ENCODE peak calls at places on chromosomes 4 and X, in five cellular contexts. I is T-helper 1 cell, G is Right ventricle myocardium superior, Q is omental fat pad, S is trophoblast cell. J is an unnamed sample.

GRCh38 chrX:107630031-107630689 is 1.9 kb downstream of the PRPS1 start:
- DNase-seq in I (no peak), G (no peak), Q (no peak), S (no peak), J (no peak)

GRCh38 chrX:53055244-53055849 is 6.8 kb downstream of the GPR173 start:
- DNase-seq in I (no peak), G (no peak), Q (no peak), S (no peak), J (no peak)

GRCh38 chr4:110678517-110678916 is 55.6 kb upstream of the PITX2 start:
- DNase-seq in I (no peak), G (no peak), Q (no peak), S (no peak), J (no peak)

GRCh38 chr4:33696586-33696985 is 2547.7 kb downstream of the ARAP2 start:
- DNase-seq in I (no peak), G (no peak), Q (no peak), S (no peak), J (no peak)

GRCh38 chr4:168604496-168605373 is 107.9 kb downstream of the PALLD start:
- DNase-seq in I (no peak), G (no peak), Q (no peak), S (peak), J (no peak)

GRCh38 chrX:8988456-8988855 is 45.5 kb downstream of the FAM9B start:
- DNase-seq in I (no peak), G (peak), Q (no peak), S (peak), J (no peak)

GRCh38 chr4:124429746-124430250 is 282.7 kb downstream of the ANKRD50 start:
- DNase-seq in I (no peak), G (no peak), Q (no peak), S (no peak), J (no peak)

GRCh38 chr4:55435136-55435535 is 39.4 kb downstream of the TMEM165 start:
- DNase-seq in I (no peak), G (no peak), Q (no peak), S (peak), J (peak)

GRCh38 chr4:8768357-8768999 is 103.2 kb downstream of the HMX1 start:
- DNase-seq in I (peak), G (peak), Q (no peak), S (no peak), J (no peak)

GRCh38 chr4:151347891-151348290 is 22.5 kb upstream of the SH3D19 start:
- DNase-seq in I (no peak), G (no peak), Q (no peak), S (no peak), J (no peak)

GRCh38 chrX:19658030-19658429 is 142.7 kb upstream of the MAP3K15 start:
- DNase-seq in I (no peak), G (no peak), Q (no peak), S (no peak), J (no peak)

GRCh38 chrX:13194291-13195103 is 125.4 kb downstream of the ATXN3L start:
- DNase-seq in I (no peak), G (no peak), Q (no peak), S (peak), J (peak)

GRCh38 chrX:103157511-103158316 is 57.2 kb upstream of the BEX4 start:
- DNase-seq in I (no peak), G (no peak), Q (no peak), S (peak), J (peak)

GRCh38 chrX:135931644-135932487 is 38.4 kb downstream of the SAGE1 start:
- DNase-seq in I (no peak), G (no peak), Q (no peak), S (peak), J (peak)

GRCh38 chr4:40842725-40843401 is 93.1 kb downstream of the NSUN7 start:
- DNase-seq in I (no peak), G (no peak), Q (no peak), S (peak), J (no peak)

GRCh38 chr4:98987720-98988119 is 7.8 kb upstream of the METAP1 start:
- DNase-seq in I (no peak), G (no peak), Q (no peak), S (no peak), J (no peak)

GRCh38 chrX:46796574-46797191 is 37.8 kb upstream of the SLC9A7 start:
- DNase-seq in I (peak), G (peak), Q (peak), S (peak), J (peak)

GRCh38 chr4:8082517-8083055 is 76.0 kb downstream of the ABLIM2 start:
- DNase-seq in I (no peak), G (peak), Q (no peak), S (no peak), J (no peak)

GRCh38 chr4:145619639-145619996 is 433 bp downstream of the MMAA start:
- DNase-seq in I (peak), G (peak), Q (no peak), S (peak), J (peak)

GRCh38 chrX:150841466-150842197 is 56.8 kb downstream of the CD99L2 start:
- DNase-seq in I (no peak), G (no peak), Q (no peak), S (peak), J (no peak)

GRCh38 chrX:47218280-47218919 is at the start of gene CDK16:
- DNase-seq in I (peak), G (peak), Q (no peak), S (peak), J (peak)

GRCh38 chr4:89023140-89023539 is 33.8 kb downstream of the FAM13A start:
- DNase-seq in I (no peak), G (no peak), Q (no peak), S (no peak), J (no peak)

GRCh38 chrX:130933358-130933757 is 30.3 kb upstream of the ENOX2 start:
- DNase-seq in I (no peak), G (no peak), Q (no peak), S (no peak), J (no peak)

GRCh38 chrX:87338510-87338909 is 179.1 kb upstream of the KLHL4 start:
- DNase-seq in I (no peak), G (no peak), Q (no peak), S (peak), J (no peak)

GRCh38 chr4:80608285-80608980 is 272.9 kb downstream of the CFAP299 start:
- DNase-seq in I (no peak), G (no peak), Q (no peak), S (no peak), J (no peak)

J was measured in GM12865.